ENCODE peak calls at places on chromosomes 11 and 22, in seven cellular contexts. O is HCT116, N is K562, C is SK-N-SH, B is HepG2, V is H1, D is GM12878. Z is an unnamed sample.

GRCh38 chr11:65112551-65113360 is 1.1 kb downstream of the TM7SF2 start:
- DNase-seq in B (peak; percentile 41), V (no peak), O (no peak), D (no peak), C (peak; percentile 85), N (peak; percentile 64), Z (peak; percentile 72)

GRCh38 chr11:64853709-64854108 is 9.3 kb upstream of the CDC42BPG start:
- DNase-seq in N (no peak), C (no peak), O (no peak), B (no peak), D (no peak), V (no peak), Z (no peak)

GRCh38 chr11:68295940-68296339 is 16.5 kb upstream of the LRP5 start:
- DNase-seq in C (no peak), O (no peak), B (no peak), N (no peak), D (no peak), V (no peak), Z (no peak)

GRCh38 chr22:32841175-32841574 is 39.7 kb downstream of the TIMP3 start:
- DNase-seq in V (no peak), D (no peak), O (no peak), B (no peak), C (no peak), N (no peak), Z (no peak)

GRCh38 chr22:49347376-49347775 is 480.3 kb downstream of the BRD1 start:
- DNase-seq in N (no peak), C (no peak), D (no peak), O (no peak), V (no peak), B (no peak), Z (no peak)

GRCh38 chr11:28083118-28083517 is 24.8 kb downstream of the KIF18A start:
- DNase-seq in B (no peak), N (no peak), D (no peak), C (no peak), O (no peak), V (no peak), Z (no peak)

GRCh38 chr11:117465236-117465997 is 137.8 kb downstream of the CEP164 start:
- DNase-seq in C (no peak), N (no peak), O (no peak), D (no peak), B (no peak), V (no peak), Z (no peak)

GRCh38 chr22:45218974-45219373 is 21.7 kb downstream of the KIAA0930 start:
- DNase-seq in V (no peak), C (peak; percentile 63), D (peak; percentile 20), N (no peak), B (no peak), O (no peak), Z (no peak)

GRCh38 chr11:26764315-26764714 is 42.5 kb upstream of the SLC5A12 start:
- DNase-seq in O (no peak), B (no peak), C (no peak), D (no peak), V (no peak), N (no peak), Z (no peak)

GRCh38 chr22:48919187-48919590 is 908.5 kb downstream of the BRD1 start:
- DNase-seq in C (no peak), B (no peak), D (no peak), N (no peak), O (no peak), V (no peak), Z (no peak)

GRCh38 chr11:120482149-120482548 is 29.4 kb upstream of the GRIK4 start:
- DNase-seq in D (no peak), N (no peak), C (no peak), B (peak; percentile 12), O (peak; percentile 41), V (no peak), Z (no peak)

GRCh38 chr22:29313126-29314071 is 2.1 kb downstream of the RASL10A start:
- DNase-seq in D (no peak), V (peak; percentile 81), C (peak; percentile 86), O (peak; percentile 34), B (no peak), N (peak; percentile 48), Z (no peak)

GRCh38 chr11:128525411-128526243 is 61.7 kb downstream of the ETS1 start:
- DNase-seq in N (no peak), O (no peak), D (no peak), V (no peak), B (no peak), C (no peak), Z (no peak)

GRCh38 chr22:38921126-38921525 is 36.3 kb upstream of the APOBEC3A start:
- DNase-seq in N (no peak), C (no peak), O (peak; percentile 39), V (no peak), B (no peak), D (no peak), Z (no peak)

GRCh38 chr22:26804315-26804714 is 146.9 kb downstream of the MIAT start:
- DNase-seq in V (no peak), O (no peak), N (no peak), D (no peak), C (no peak), B (no peak), Z (no peak)

GRCh38 chr11:57453543-57454177 is 6.7 kb upstream of the RTN4RL2 start:
- DNase-seq in O (no peak), N (no peak), C (no peak), B (peak; percentile 94), D (no peak), V (no peak), Z (no peak)

GRCh38 chr11:122524532-122524882 is 131.0 kb upstream of the UBASH3B start:
- DNase-seq in O (no peak), D (no peak), B (no peak), N (no peak), V (peak; percentile 13), C (peak; percentile 35), Z (no peak)

GRCh38 chr11:116736763-116737162 is 36.0 kb downstream of the BUD13 start:
- DNase-seq in B (peak; percentile 60), C (no peak), V (no peak), O (peak; percentile 15), D (no peak), N (peak; percentile 49), Z (peak; percentile 68)

GRCh38 chr11:77038825-77039326 is 4.7 kb downstream of the B3GNT6 start:
- DNase-seq in V (no peak), N (no peak), O (no peak), D (no peak), C (no peak), B (no peak), Z (no peak)

GRCh38 chr22:20957118-20957690 is 9.9 kb upstream of the AIFM3 start:
- DNase-seq in B (no peak), C (peak; percentile 27), V (no peak), D (no peak), N (no peak), O (no peak), Z (no peak)

GRCh38 chr11:9172394-9172793 is 81.0 kb upstream of the SCUBE2 start:
- DNase-seq in V (no peak), B (no peak), C (no peak), N (no peak), D (no peak), O (no peak), Z (no peak)
- TF ChIP-seq JUND in V (no peak), B (no peak), C (no peak), N (no peak), D (no peak), O (no peak), Z (no peak)

DNA sequence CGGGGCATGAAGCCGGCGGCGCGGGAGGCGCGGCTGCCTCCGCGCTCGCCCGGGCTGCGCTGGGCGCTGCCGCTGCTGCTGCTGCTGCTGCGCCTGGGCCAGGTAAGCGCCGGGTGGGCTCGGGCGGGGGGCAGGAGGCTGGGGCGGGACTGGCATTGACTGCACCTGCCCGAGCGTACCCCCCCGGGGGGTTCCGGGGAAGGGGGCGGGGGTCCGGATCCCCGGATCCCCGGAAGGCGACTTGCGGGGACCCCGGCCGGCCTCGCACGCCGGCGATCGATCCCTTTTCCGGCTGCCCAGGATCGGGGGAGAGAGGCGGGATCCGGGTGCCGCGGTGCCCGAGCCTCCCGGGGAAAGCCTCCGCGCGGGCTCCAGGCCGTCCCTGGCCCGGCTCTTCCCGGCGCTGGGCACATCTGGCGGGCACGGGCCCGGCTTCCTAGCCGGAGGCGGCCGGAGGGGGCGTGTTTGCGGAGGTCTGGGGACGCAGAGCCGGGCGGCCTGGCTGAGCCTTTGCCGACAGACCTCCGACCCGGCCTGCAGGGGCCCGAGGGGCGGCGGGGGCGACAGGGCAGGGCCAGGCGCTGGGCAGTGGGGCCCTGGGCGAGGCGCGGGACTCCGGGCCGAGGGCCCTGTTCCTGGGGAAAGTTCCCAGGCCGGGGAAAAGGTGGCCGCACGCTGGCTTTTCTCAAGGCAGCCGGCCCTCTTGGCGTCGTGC is 705 bp downstream of the PTPRJ start:
- DNase-seq in V (no peak), B (no peak), C (peak; percentile 93), N (peak; percentile 58), O (no peak), D (no peak), Z (peak; percentile 30)
- TF ChIP-seq JUND in V (no peak), B (no peak), C (no peak), N (no peak), O (no peak), D (no peak), Z (no peak)

DNA sequence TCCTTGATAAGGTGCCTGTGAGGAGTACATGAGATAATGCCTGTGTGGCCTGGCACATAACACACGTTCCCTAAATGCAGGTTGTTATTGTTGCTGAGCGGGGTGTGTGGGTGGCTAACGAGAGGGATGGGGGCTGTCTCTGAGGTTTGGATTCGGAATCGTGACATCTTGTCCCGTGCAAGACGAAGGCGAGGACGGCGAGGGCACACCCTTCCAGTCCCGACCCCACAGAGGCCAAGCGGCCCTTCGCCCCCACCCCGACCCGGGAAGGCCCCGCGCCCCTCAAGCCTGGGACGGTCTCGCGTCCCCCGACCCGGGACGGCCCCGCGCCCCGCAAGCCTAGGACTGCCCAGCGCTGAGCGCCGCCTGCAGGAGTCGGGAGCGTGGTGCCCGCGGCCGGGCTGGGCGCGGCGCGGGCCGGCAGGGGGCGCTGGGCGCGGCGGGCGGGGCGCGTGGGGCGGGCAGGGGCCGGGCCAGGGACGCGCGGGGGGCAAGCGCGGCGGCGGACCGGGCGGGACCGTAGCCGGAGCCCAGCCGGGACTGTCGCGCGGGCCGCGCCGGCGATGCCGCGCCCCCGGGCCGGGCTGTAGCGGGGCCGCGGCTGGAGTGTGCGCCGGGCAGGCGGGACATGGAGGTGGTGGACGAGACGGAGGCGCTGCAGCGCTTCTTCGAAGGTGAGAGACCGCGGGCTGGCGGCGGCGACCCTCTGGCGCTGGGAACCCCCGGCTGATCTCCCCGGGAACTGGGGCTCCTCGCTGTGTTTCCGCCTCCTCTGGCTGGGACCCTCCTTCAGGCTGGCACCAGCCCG is at the start of gene MYRF:
- DNase-seq in B (no peak), D (no peak), N (peak; percentile 88), C (peak; percentile 95), V (no peak), O (no peak), Z (peak; percentile 57)
- TF ChIP-seq JUND in B (no peak), D (no peak), N (no peak), C (no peak), V (no peak), O (no peak), Z (no peak)

DNA sequence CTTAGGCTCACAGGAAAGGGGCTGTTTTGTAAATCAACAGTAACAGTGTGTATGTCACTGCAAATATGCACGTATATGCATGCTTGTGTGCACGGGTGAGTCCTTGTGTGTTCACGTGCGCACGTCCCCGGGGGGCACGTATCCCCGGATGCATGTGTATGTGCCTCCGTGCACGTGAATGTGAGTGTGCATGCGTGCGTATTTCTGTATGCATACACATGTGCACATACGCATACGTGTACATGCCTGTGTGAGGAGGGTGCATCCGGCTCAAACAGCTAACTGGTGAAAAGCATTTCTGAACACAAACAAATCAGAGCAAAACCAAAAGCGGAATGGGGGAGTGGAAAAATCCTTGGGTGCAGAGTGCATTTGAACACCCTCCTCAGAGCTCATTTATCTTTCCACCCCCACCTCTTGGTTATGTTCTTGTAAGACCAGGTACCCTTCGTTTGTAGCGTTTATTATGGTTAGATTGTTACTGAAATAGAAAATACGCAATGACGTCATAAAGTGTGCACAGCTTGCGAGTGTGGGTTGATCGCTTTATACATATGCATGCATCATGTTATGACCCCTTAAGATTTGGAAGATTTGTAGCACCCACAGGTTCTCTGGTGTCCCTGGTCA is 7.0 kb downstream of the ARSA start:
- DNase-seq in O (no peak), B (peak; percentile 25), V (no peak), D (peak; percentile 86), C (no peak), N (no peak), Z (no peak)
- TF ChIP-seq JUND in O (no peak), B (no peak), V (no peak), D (no peak), C (no peak), N (no peak), Z (no peak)

Z was measured in T47D.